ENCODE peak calls at places on chromosomes 6 and 20, in seven cellular contexts. X is EL, I is left ventricle myocardium superior, R is EH, O is hypothalamus, Z is T-helper 2 cell, E is SW 1271. F is an unnamed sample.

GRCh38 chr6:53375851-53376250 is 27.1 kb upstream of the ELOVL5 start:
- DNase-seq in X (no peak), I (no peak), R (peak; percentile 26), O (no peak), Z (no peak), E (no peak), F (peak; percentile 86)

GRCh38 chr6:116280161-116280959 is 630 bp upstream of the TSPYL1 start:
- DNase-seq in X (no peak), I (no peak), R (no peak), O (no peak), Z (no peak), E (peak; percentile 18), F (no peak)

GRCh38 chr20:61871160-61871559 is 194.5 kb downstream of the TAF4 start:
- DNase-seq in X (no peak), I (no peak), R (no peak), O (no peak), Z (no peak), E (no peak), F (no peak)

GRCh38 chr6:148973809-148974208 is 227.0 kb downstream of the UST start:
- DNase-seq in X (peak; percentile 27), I (no peak), R (peak; percentile 58), O (no peak), Z (no peak), E (peak; percentile 13), F (peak; percentile 64)

GRCh38 chr6:115360602-115361325 is 699.9 kb downstream of the FRK start:
- DNase-seq in X (no peak), I (no peak), R (no peak), O (no peak), Z (no peak), E (no peak), F (no peak)

GRCh38 chr20:53926428-53927028 is 143.9 kb downstream of the BCAS1 start:
- DNase-seq in X (peak; percentile 90), I (no peak), R (peak; percentile 91), O (no peak), Z (no peak), E (peak; percentile 94), F (peak; percentile 63)

GRCh38 chr20:25470045-25470444 is 62.6 kb downstream of the GINS1 start:
- DNase-seq in X (peak; percentile 13), I (no peak), R (peak; percentile 41), O (no peak), Z (no peak), E (no peak), F (peak; percentile 10)

GRCh38 chr20:63067266-63067635 is 60.5 kb upstream of the BHLHE23 start:
- DNase-seq in X (no peak), I (peak; percentile 23), R (no peak), O (no peak), Z (no peak), E (no peak), F (no peak)

GRCh38 chr6:33987531-33988021 is 158.3 kb downstream of the GRM4 start:
- DNase-seq in X (no peak), I (no peak), R (no peak), O (no peak), Z (no peak), E (no peak), F (no peak)

GRCh38 chr20:32114305-32114960 is 4.9 kb downstream of the TM9SF4 start:
- DNase-seq in X (peak; percentile 13), I (no peak), R (peak; percentile 52), O (no peak), Z (no peak), E (no peak), F (peak; percentile 43)

GRCh38 chr6:163180874-163181541 is 233.5 kb upstream of the QKI start:
- DNase-seq in X (peak; percentile 57), I (peak; percentile 87), R (no peak), O (peak; percentile 91), Z (no peak), E (no peak), F (peak; percentile 16)

GRCh38 chr20:43748274-43748673 is 21.5 kb upstream of the GTSF1L start:
- DNase-seq in X (no peak), I (no peak), R (peak; percentile 25), O (no peak), Z (no peak), E (no peak), F (peak; percentile 65)

GRCh38 chr20:47907031-47907670 is 121.9 kb upstream of the SULF2 start:
- DNase-seq in X (no peak), I (no peak), R (no peak), O (no peak), Z (no peak), E (no peak), F (no peak)

GRCh38 chr6:162765251-162765650 is 37.5 kb downstream of the PACRG start:
- DNase-seq in X (no peak), I (no peak), R (no peak), O (no peak), Z (no peak), E (no peak), F (no peak)

GRCh38 chr6:95636552-95637376 is 59.4 kb downstream of the MANEA start:
- DNase-seq in X (no peak), I (no peak), R (no peak), O (no peak), Z (no peak), E (no peak), F (no peak)

GRCh38 chr6:148179786-148180185 is 162.9 kb upstream of the SASH1 start:
- DNase-seq in X (peak; percentile 40), I (no peak), R (peak; percentile 55), O (no peak), Z (no peak), E (peak; percentile 29), F (peak; percentile 81)

GRCh38 chr20:48294942-48295341 is 509.7 kb upstream of the SULF2 start:
- DNase-seq in X (no peak), I (no peak), R (no peak), O (no peak), Z (no peak), E (no peak), F (no peak)

GRCh38 chr6:105474234-105474633 is 71.4 kb upstream of the PREP start:
- DNase-seq in X (no peak), I (no peak), R (no peak), O (no peak), Z (no peak), E (no peak), F (peak; percentile 33)

GRCh38 chr20:60115452-60115851 is 157.2 kb downstream of the CDH26 start:
- DNase-seq in X (no peak), I (no peak), R (no peak), O (no peak), Z (no peak), E (no peak), F (no peak)

GRCh38 chr6:20092071-20092566 is 120.2 kb downstream of the MBOAT1 start:
- DNase-seq in X (peak; percentile 49), I (no peak), R (peak; percentile 57), O (no peak), Z (no peak), E (peak; percentile 61), F (peak; percentile 73)